ENCODE peak calls at places on chromosomes 7 and 10, in four cellular contexts. D is astrocyte, P is coronary artery, F is adrenal gland. G is an unnamed sample.

GRCh38 chr7:116501425-116502167 is 2.1 kb downstream of the CAV2 start:
- DNase-seq in P (no peak), F (no peak), D (peak), G (peak)

GRCh38 chr7:56447864-56448693 is 331.9 kb upstream of the NUPR2 start:
- DNase-seq in P (no peak), F (no peak), D (no peak), G (no peak)

GRCh38 chr10:28734940-28735759 is 57.8 kb downstream of the BAMBI start:
- DNase-seq in P (no peak), D (peak), F (peak), G (peak)

GRCh38 chr10:86218160-86218559 is 148.4 kb downstream of the GRID1 start:
- DNase-seq in P (no peak), D (no peak), F (no peak), G (no peak)

GRCh38 chr7:97317575-97317974 is 200.1 kb downstream of the SDHAF3 start:
- DNase-seq in P (no peak), D (no peak), F (no peak), G (no peak)

GRCh38 chr10:89032141-89032814 is 41.7 kb downstream of the FAS start:
- DNase-seq in P (no peak), D (peak), F (no peak), G (peak)

GRCh38 chr7:4631021-4631663 is 51.0 kb upstream of the FOXK1 start:
- DNase-seq in F (no peak), P (no peak), D (no peak), G (no peak)

GRCh38 chr10:89684604-89685003 is 16.8 kb upstream of the KIF20B start:
- DNase-seq in D (no peak), F (no peak), P (no peak), G (peak)

GRCh38 chr7:129266181-129266580 is 41.4 kb downstream of the AHCYL2 start:
- DNase-seq in F (no peak), P (no peak), D (no peak), G (no peak)

GRCh38 chr10:13792011-13792410 is 205.2 kb downstream of the PRPF18 start:
- DNase-seq in F (peak), P (no peak), D (no peak), G (no peak)

GRCh38 chr7:51459809-51460208 is 143.2 kb upstream of the COBL start:
- DNase-seq in D (no peak), P (no peak), F (no peak), G (no peak)

GRCh38 chr7:36838616-36839015 is 114.3 kb upstream of the AOAH start:
- DNase-seq in D (no peak), P (no peak), F (no peak), G (no peak)

GRCh38 chr10:125028291-125028867 is 86.5 kb downstream of the ZRANB1 start:
- DNase-seq in P (no peak), D (peak), F (no peak), G (peak)

GRCh38 chr7:37211097-37211496 is 237.6 kb downstream of the ELMO1 start:
- DNase-seq in D (peak), F (peak), P (no peak), G (peak)

GRCh38 chr7:116269466-116269865 is 59.1 kb downstream of the TES start:
- DNase-seq in D (no peak), P (no peak), F (no peak), G (no peak)

GRCh38 chr7:131692131-131692960 is 135.9 kb upstream of the PODXL start:
- DNase-seq in D (peak), P (no peak), F (peak), G (peak)

GRCh38 chr7:17774248-17774647 is 166.0 kb downstream of the SNX13 start:
- DNase-seq in P (no peak), D (peak), F (no peak), G (peak)

GRCh38 chr10:75941181-75941580 is 509.8 kb downstream of the LRMDA start:
- DNase-seq in D (no peak), P (no peak), F (no peak), G (no peak)

GRCh38 chr7:30789334-30789711 is 18.1 kb downstream of the MINDY4 start:
- DNase-seq in P (no peak), F (no peak), D (peak), G (peak)

GRCh38 chr7:87878208-87878735 is 2.0 kb downstream of the DBF4 start:
- DNase-seq in D (peak), P (no peak), F (no peak), G (peak)

GRCh38 chr7:98976396-98977185 is 98.3 kb downstream of the TRRAP start:
- DNase-seq in F (no peak), D (no peak), P (no peak), G (no peak)

GRCh38 chr10:93062499-93063216 is 2.1 kb downstream of the CYP26C1 start:
- DNase-seq in D (peak), P (no peak), F (no peak), G (peak)

GRCh38 chr10:93060887-93061593 is 442 bp downstream of the CYP26C1 start:
- DNase-seq in P (no peak), F (no peak), D (no peak), G (no peak)

GRCh38 chr10:93063217-93063976 is 2.8 kb downstream of the CYP26C1 start:
- DNase-seq in D (no peak), F (no peak), P (no peak), G (no peak)

GRCh38 chr10:93059975-93060886 is at the start of gene CYP26C1:
- DNase-seq in P (no peak), D (no peak), F (no peak), G (no peak)

DNA sequence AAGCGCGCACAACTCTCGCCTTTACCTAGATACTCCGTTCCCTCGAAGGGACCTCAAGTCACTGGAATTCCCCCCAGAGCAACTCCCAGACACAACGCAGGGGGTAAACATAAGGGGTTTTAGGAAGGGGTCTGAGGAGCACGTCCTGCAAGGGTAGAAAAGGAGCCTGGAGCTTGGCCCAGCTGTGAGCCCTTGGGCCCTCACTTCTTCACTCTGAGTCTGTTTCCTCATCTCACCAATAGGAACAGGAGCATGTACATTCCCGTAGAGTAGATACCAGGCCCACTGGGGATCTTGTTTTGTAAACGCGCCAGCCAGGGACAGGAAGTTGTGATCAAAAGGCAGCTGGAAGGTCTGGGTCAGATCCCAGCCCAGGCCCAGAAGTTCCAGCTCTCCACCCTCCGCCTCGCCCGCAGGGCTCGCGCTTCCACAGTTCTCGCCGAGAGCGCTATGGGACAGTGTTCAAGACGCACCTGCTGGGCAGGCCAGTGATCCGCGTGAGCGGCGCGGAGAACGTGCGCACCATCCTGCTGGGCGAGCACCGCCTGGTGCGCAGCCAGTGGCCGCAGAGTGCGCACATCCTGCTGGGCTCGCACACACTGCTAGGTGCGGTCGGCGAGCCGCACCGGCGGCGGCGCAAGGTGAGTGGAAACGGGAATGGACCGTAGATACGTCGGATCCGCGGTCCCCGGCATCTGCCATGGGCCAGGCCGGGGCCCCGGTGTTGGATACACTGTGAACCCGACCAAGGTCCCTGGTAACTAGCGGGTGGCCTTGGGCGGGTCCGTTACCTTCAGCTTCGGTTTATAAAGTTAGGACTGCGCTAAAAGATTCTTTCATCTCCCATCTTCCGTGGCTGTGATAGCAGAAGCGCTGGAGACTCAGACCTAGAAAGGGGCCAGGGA is 1.2 kb downstream of the CYP26C1 start:
- DNase-seq in P (no peak), D (peak), F (no peak), G (no peak)
- H3K4me3 ChIP-seq in P (peak), D (peak), F (no peak), G (peak)

GRCh38 chr10:21530168-21530567 is 3.9 kb upstream of the MLLT10 start:
- DNase-seq in F (no peak), D (no peak), P (no peak), G (no peak)
- TF ChIP-seq CTCF in F (no peak), D (no peak), P (no peak), G (no peak)

GRCh38 chr10:21517134-21517982 is 8.1 kb downstream of the SKIDA1 start:
- DNase-seq in P (no peak), D (peak), F (peak), G (peak)

GRCh38 chr10:21516270-21517131 is 9.0 kb downstream of the SKIDA1 start:
- DNase-seq in D (peak), F (peak), P (peak), G (peak)

GRCh38 chr10:21514808-21515580 is 10.5 kb downstream of the SKIDA1 start:
- DNase-seq in F (no peak), P (no peak), D (no peak), G (no peak)

GRCh38 chr10:21514101-21514807 is 11.2 kb downstream of the SKIDA1 start:
- DNase-seq in D (no peak), P (no peak), F (no peak), G (no peak)

DNA sequence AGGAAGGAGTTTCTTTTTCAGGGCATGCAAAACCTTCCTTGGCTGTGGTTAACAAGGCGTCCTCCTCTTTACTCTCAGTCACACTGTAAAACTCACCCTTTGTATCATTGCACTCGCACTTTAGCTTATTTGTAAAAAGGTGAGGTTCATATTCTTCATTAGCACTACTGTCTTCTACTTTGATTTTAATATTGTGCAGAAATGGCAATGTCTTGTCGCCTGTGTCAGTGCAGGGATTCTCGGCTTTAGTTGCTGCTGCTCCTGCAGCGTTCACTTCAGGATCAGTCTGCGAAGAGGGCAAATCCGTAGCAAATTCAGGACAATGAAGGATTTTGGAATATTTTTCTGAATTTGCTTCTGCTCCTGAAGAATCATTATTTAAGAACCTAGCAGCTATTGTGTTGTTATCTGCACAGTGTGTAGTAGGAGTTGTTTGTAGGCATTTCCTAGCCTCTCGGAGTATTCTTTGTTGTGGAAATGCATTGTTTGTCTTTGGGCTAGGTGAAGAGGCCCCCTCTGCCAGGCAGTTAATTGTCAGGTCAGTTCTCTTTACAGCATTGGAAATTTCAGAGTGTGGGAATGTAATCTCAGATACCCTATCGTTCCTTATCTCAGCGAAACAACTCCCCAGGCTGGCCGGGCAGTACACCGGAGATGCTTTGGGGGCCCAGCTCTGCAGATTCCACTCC is 9.8 kb downstream of the SKIDA1 start:
- DNase-seq in P (no peak), D (no peak), F (no peak), G (no peak)
- H3K4me3 ChIP-seq in P (peak), D (peak), F (no peak), G (peak)

GRCh38 chr7:89771003-89771636 is 383.1 kb upstream of the STEAP1 start:
- DNase-seq in P (no peak), D (no peak), F (no peak), G (no peak)
- TF ChIP-seq CTCF in P (no peak), D (no peak), F (no peak), G (no peak)